ENCODE peak calls at places on chromosomes 5 and 9, in eight cellular contexts. C, T, R, Q, O, B, N and E are unnamed samples.

GRCh38 chr9:85900504-85901201 is 40.3 kb upstream of the NAA35 start:
- DNase-seq in O (peak; percentile 36), C (peak; percentile 69), B (no peak), R (peak; percentile 38), Q (peak; percentile 10), N (peak; percentile 65), T (peak; percentile 5), E (peak; percentile 37)

GRCh38 chr5:23446436-23446835 is 61.0 kb upstream of the PRDM9 start:
- DNase-seq in N (no peak), O (no peak), Q (no peak), T (no peak), B (no peak), R (no peak), C (no peak), E (no peak)

GRCh38 chr5:159451197-159452052 is 121.1 kb upstream of the IL12B start:
- DNase-seq in T (no peak), R (no peak), N (peak; percentile 75), B (peak; percentile 56), C (no peak), O (peak; percentile 98), Q (no peak), E (no peak)

GRCh38 chr9:69173497-69173890 is 583 bp upstream of the TJP2 start:
- DNase-seq in B (no peak), Q (no peak), C (no peak), R (no peak), O (no peak), N (no peak), T (no peak), E (no peak)

GRCh38 chr9:77830618-77831285 is 182.6 kb upstream of the GNA14 start:
- DNase-seq in R (no peak), O (no peak), T (no peak), C (no peak), N (no peak), Q (no peak), B (no peak), E (no peak)

GRCh38 chr5:135880278-135880677 is 15.4 kb downstream of the IL9 start:
- DNase-seq in T (peak; percentile 40), O (no peak), N (peak; percentile 55), Q (peak; percentile 38), B (no peak), C (peak; percentile 66), R (peak; percentile 41), E (no peak)

GRCh38 chr9:9615086-9615485 is 997.7 kb downstream of the PTPRD start:
- DNase-seq in C (no peak), T (peak; percentile 74), Q (no peak), B (no peak), N (no peak), O (no peak), R (no peak), E (no peak)

GRCh38 chr5:100731768-100732167 is 171.3 kb downstream of the ST8SIA4 start:
- DNase-seq in T (peak; percentile 50), B (no peak), O (no peak), Q (no peak), R (no peak), C (no peak), N (no peak), E (no peak)

GRCh38 chr5:62579761-62580160 is 1.1 kb downstream of the LRRC70 start:
- DNase-seq in T (no peak), C (no peak), B (no peak), N (no peak), R (no peak), Q (no peak), O (no peak), E (no peak)

GRCh38 chr5:43772601-43773031 is 169.6 kb downstream of the NNT start:
- DNase-seq in N (peak; percentile 19), T (no peak), C (peak; percentile 65), O (peak; percentile 73), B (no peak), Q (no peak), R (no peak), E (peak; percentile 53)

GRCh38 chr9:4787876-4788275 is 4.9 kb upstream of the RCL1 start:
- DNase-seq in Q (no peak), N (no peak), O (no peak), C (no peak), R (no peak), B (no peak), T (no peak), E (no peak)

GRCh38 chr9:87498816-87499454 is 1.3 kb downstream of the DAPK1 start:
- DNase-seq in C (no peak), T (no peak), O (no peak), R (peak; percentile 49), N (no peak), Q (no peak), B (no peak), E (no peak)

GRCh38 chr5:73692981-73693380 is 67.0 kb downstream of the ARHGEF28 start:
- DNase-seq in B (no peak), O (no peak), T (no peak), Q (no peak), R (no peak), N (no peak), C (no peak), E (no peak)

GRCh38 chr5:73694089-73694488 is 68.1 kb downstream of the ARHGEF28 start:
- DNase-seq in R (no peak), O (no peak), N (no peak), C (no peak), T (no peak), Q (no peak), B (no peak), E (no peak)

GRCh38 chr5:73693573-73694061 is 67.6 kb downstream of the ARHGEF28 start:
- DNase-seq in T (peak; percentile 2), C (peak; percentile 38), B (no peak), R (peak; percentile 16), Q (peak; percentile 7), O (peak; percentile 49), N (peak; percentile 50), E (peak; percentile 7)

GRCh38 chr5:73691301-73691700 is 65.3 kb downstream of the ARHGEF28 start:
- DNase-seq in B (no peak), N (no peak), R (no peak), O (peak; percentile 52), T (no peak), C (no peak), Q (no peak), E (no peak)

GRCh38 chr5:73692166-73692640 is 66.2 kb downstream of the ARHGEF28 start:
- DNase-seq in R (no peak), O (peak; percentile 87), N (no peak), T (no peak), Q (no peak), B (peak; percentile 41), C (no peak), E (no peak)
- H3K4me2 ChIP-seq in R (peak overlapping the region; percentile 60), O (peak overlapping the region; percentile 64), N (peak overlapping the region; percentile 76), T (no peak overlapping the region), Q (no peak overlapping the region), B (peak overlapping the region; percentile 47), C (no peak overlapping the region), E (no peak overlapping the region)

DNA sequence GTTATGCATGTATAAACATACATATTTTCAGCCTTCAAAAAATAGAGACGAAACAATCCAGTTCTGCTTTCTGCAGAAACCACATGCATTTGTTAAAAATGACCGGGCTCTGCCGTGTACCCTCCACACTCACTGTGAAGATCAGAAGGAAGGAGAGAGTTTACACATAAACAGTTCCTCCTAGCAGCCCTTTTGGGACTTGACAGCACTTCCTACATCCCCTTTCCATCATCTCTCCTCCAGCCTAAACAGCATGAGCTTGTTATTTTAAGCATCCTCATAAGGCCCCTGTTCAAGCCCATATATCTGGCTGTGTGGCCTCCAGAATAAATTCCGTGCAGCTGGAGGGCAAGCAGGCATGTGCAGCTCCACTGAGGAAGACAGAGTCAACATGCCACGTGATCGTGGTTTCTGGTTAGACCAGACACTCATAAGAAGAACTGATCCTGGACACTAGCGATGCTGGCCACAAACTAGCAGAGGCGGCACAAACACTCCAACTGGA is 42.2 kb downstream of the NIPAL4 start:
- DNase-seq in N (no peak), T (peak; percentile 91), O (peak; percentile 49), B (no peak), R (no peak), C (no peak), Q (no peak), E (no peak)
- H3K4me2 ChIP-seq in N (no peak overlapping the region), T (peak overlapping the region; percentile 73), O (no peak overlapping the region), B (no peak overlapping the region), R (no peak overlapping the region), C (no peak overlapping the region), Q (no peak overlapping the region), E (no peak overlapping the region)

GRCh38 chr5:133220851-133221674 is 169.2 kb downstream of the HSPA4 start:
- DNase-seq in Q (no peak), R (no peak), B (no peak), T (no peak), C (no peak), O (peak; percentile 64), N (peak; percentile 32), E (no peak)
- H3K4me2 ChIP-seq in Q (no peak overlapping the region), R (no peak overlapping the region), B (no peak overlapping the region), T (no peak overlapping the region), C (no peak overlapping the region), O (no peak overlapping the region), N (peak overlapping the region; percentile 46), E (no peak overlapping the region)

DNA sequence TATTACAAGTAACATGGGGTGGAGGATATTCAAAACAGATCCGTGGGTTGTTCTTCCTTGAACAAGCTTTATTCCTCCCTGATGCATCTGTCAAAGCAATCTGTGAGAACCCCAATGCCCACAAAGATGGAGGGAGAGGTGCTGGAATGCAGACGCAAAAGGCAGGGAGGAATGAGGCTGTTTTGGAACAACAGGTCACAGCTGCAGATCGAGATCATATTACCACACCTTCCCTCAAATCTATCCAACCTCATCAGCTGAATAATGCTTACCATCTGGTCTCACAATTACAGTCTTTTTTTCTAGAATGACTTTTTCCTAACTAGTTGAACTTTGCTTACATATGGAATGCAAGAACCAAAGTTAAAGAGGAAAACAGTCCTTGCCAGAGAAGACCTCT is 158.1 kb downstream of the LPAR1 start:
- DNase-seq in B (no peak), O (peak; percentile 91), Q (no peak), C (peak; percentile 10), N (no peak), R (no peak), T (no peak), E (no peak)
- H3K4me2 ChIP-seq in B (no peak overlapping the region), O (no peak overlapping the region), Q (no peak overlapping the region), C (no peak overlapping the region), N (no peak overlapping the region), R (no peak overlapping the region), T (no peak overlapping the region), E (no peak overlapping the region)

GRCh38 chr9:129755151-129755550 is 2.3 kb upstream of the PTGES start:
- DNase-seq in N (no peak), T (no peak), C (no peak), R (no peak), B (no peak), O (no peak), Q (no peak), E (peak; percentile 70)
- H3K4me2 ChIP-seq in N (no peak overlapping the region), T (no peak overlapping the region), C (no peak overlapping the region), R (no peak overlapping the region), B (no peak overlapping the region), O (no peak overlapping the region), Q (no peak overlapping the region), E (no peak overlapping the region)